ENCODE peak calls at places on chromosome 4, in six cellular contexts. J is hypothalamus, T is T1000, Z is NCI-H1436, P is K562, I is memory B cell. C is an unnamed sample.

GRCh38 chr4:119725688-119726330 is 97.2 kb upstream of the PDE5A start:
- DNase-seq in P (no peak), T (no peak), J (no peak), I (no peak), Z (no peak), C (no peak)

GRCh38 chr4:137116144-137116543 is 416.1 kb downstream of the PCDH18 start:
- DNase-seq in Z (no peak), I (no peak), P (no peak), T (no peak), J (no peak), C (no peak)

GRCh38 chr4:10056334-10057022 is 35.2 kb upstream of the SLC2A9 start:
- DNase-seq in P (no peak), Z (no peak), J (no peak), T (no peak), I (no peak), C (no peak)

GRCh38 chr4:151098191-151098590 is 1.2 kb upstream of the RPS3A start:
- DNase-seq in P (no peak), Z (no peak), I (peak), T (no peak), J (no peak), C (no peak)

GRCh38 chr4:155377281-155377680 is 516 bp upstream of the MAP9 start:
- DNase-seq in T (no peak), J (no peak), I (no peak), Z (no peak), P (no peak), C (no peak)

GRCh38 chr4:158667651-158668198 is 4.0 kb downstream of the C4orf46 start:
- DNase-seq in J (no peak), P (peak), Z (no peak), T (no peak), I (peak), C (peak)

GRCh38 chr4:84750260-84750955 is 167.5 kb downstream of the CDS1 start:
- DNase-seq in I (peak), Z (peak), P (peak), T (no peak), J (no peak), C (peak)

GRCh38 chr4:56424697-56425514 is 10.5 kb downstream of the PPAT start:
- DNase-seq in T (no peak), I (peak), J (no peak), P (peak), Z (no peak), C (no peak)

GRCh38 chr4:9898596-9899345 is 117.3 kb downstream of the DRD5 start:
- DNase-seq in T (no peak), J (no peak), Z (no peak), I (no peak), P (no peak), C (no peak)

GRCh38 chr4:127732623-127733199 is 2.5 kb downstream of the SLC25A31 start:
- DNase-seq in T (no peak), Z (peak), I (no peak), J (no peak), P (no peak), C (no peak)

GRCh38 chr4:141921293-141921692 is 284.9 kb downstream of the IL15 start:
- DNase-seq in P (no peak), Z (no peak), I (no peak), T (no peak), J (no peak), C (no peak)

GRCh38 chr4:86554641-86555040 is 39.5 kb upstream of the PTPN13 start:
- DNase-seq in T (no peak), J (no peak), P (no peak), I (no peak), Z (no peak), C (no peak)

GRCh38 chr4:56979674-56980073 is 978 bp downstream of the POLR2B start:
- DNase-seq in Z (no peak), P (no peak), I (no peak), T (no peak), J (no peak), C (no peak)

GRCh38 chr4:6222761-6223292 is 22.5 kb upstream of the JAKMIP1 start:
- DNase-seq in Z (peak), P (no peak), I (no peak), J (no peak), T (no peak), C (no peak)

GRCh38 chr4:119490335-119490734 is 138.3 kb downstream of the PDE5A start:
- DNase-seq in Z (no peak), J (no peak), P (no peak), T (no peak), I (no peak), C (no peak)

GRCh38 chr4:6891436-6892170 is 18.0 kb upstream of the TBC1D14 start:
- DNase-seq in P (no peak), I (no peak), J (no peak), T (no peak), Z (no peak), C (no peak)

GRCh38 chr4:110195561-110196205 is 2.7 kb downstream of the ELOVL6 start:
- DNase-seq in P (no peak), I (no peak), J (no peak), T (no peak), Z (no peak), C (peak)

GRCh38 chr4:107035711-107036601 is at the start of gene DKK2:
- DNase-seq in J (peak), Z (no peak), I (no peak), T (no peak), P (no peak), C (no peak)

GRCh38 chr4:133869486-133869885 is 332.1 kb downstream of the PABPC4L start:
- DNase-seq in J (no peak), I (no peak), T (no peak), Z (no peak), P (no peak), C (no peak)

GRCh38 chr4:87512400-87512799 is 16.8 kb downstream of the SPARCL1 start:
- DNase-seq in I (no peak), P (no peak), T (no peak), Z (no peak), J (no peak), C (no peak)

GRCh38 chr4:25076625-25077413 is 46.1 kb upstream of the LGI2 start:
- DNase-seq in J (no peak), Z (no peak), T (no peak), I (no peak), P (no peak), C (no peak)

GRCh38 chr4:86791126-86791525 is 58.1 kb downstream of the SLC10A6 start:
- DNase-seq in P (no peak), T (no peak), Z (no peak), J (no peak), I (no peak), C (no peak)

GRCh38 chr4:41537267-41537890 is 578 bp upstream of the LIMCH1 start:
- DNase-seq in P (no peak), J (no peak), T (no peak), Z (no peak), I (no peak), C (no peak)

GRCh38 chr4:148850257-148850995 is 408.2 kb upstream of the NR3C2 start:
- DNase-seq in J (no peak), Z (no peak), I (no peak), T (no peak), P (no peak), C (no peak)

GRCh38 chr4:185318679-185319078 is 77.0 kb downstream of the LRP2BP start:
- DNase-seq in T (no peak), J (no peak), I (no peak), P (peak), Z (no peak), C (peak)